ENCODE peak calls at places on chromosomes 12 and 14, in ten cellular contexts. F, D, Y, G, L, I, U, V, Z and W are unnamed samples.

GRCh38 chr12:2475984-2476383 is 318.8 kb upstream of the FKBP4 start:
- DNase-seq in F (no peak), D (no peak), Y (no peak), G (no peak), L (no peak), I (no peak), U (no peak), V (no peak), Z (no peak), W (no peak)

GRCh38 chr14:94334837-94335236 is 11.7 kb upstream of the SERPINA6 start:
- DNase-seq in F (no peak), D (no peak), Y (no peak), G (no peak), L (no peak), I (no peak), U (no peak), V (no peak), Z (no peak), W (no peak)

GRCh38 chr12:32545413-32545970 is 133.6 kb upstream of the DNM1L start:
- DNase-seq in F (no peak), D (no peak), Y (no peak), G (no peak), L (no peak), I (no peak), U (no peak), V (no peak), Z (no peak), W (no peak)

GRCh38 chr14:51069065-51069464 is 25.8 kb downstream of the TRIM9 start:
- DNase-seq in F (no peak), D (no peak), Y (no peak), G (no peak), L (no peak), I (no peak), U (no peak), V (no peak), Z (no peak), W (no peak)

GRCh38 chr14:37466623-37467088 is 128.4 kb downstream of the FOXA1 start:
- DNase-seq in F (no peak), D (no peak), Y (no peak), G (peak), L (no peak), I (no peak), U (no peak), V (peak), Z (no peak), W (no peak)

GRCh38 chr12:39095636-39096330 is 190.4 kb upstream of the CPNE8 start:
- DNase-seq in F (no peak), D (no peak), Y (no peak), G (no peak), L (no peak), I (no peak), U (no peak), V (no peak), Z (no peak), W (no peak)

GRCh38 chr12:97308576-97309198 is 153.9 kb upstream of the RMST start:
- DNase-seq in F (no peak), D (no peak), Y (peak), G (no peak), L (no peak), I (no peak), U (no peak), V (no peak), Z (no peak), W (peak)

GRCh38 chr14:102822311-102822863 is 45.1 kb downstream of the TRAF3 start:
- DNase-seq in F (no peak), D (no peak), Y (no peak), G (no peak), L (no peak), I (no peak), U (no peak), V (no peak), Z (no peak), W (no peak)

GRCh38 chr12:105462841-105463240 is 132.3 kb downstream of the C12orf75 start:
- DNase-seq in F (no peak), D (no peak), Y (no peak), G (no peak), L (no peak), I (no peak), U (no peak), V (no peak), Z (no peak), W (no peak)

GRCh38 chr14:66432334-66432733 is 53.8 kb upstream of the CCDC196 start:
- DNase-seq in F (no peak), D (no peak), Y (no peak), G (no peak), L (no peak), I (no peak), U (no peak), V (no peak), Z (no peak), W (no peak)

GRCh38 chr12:61538951-61539350 is 721.3 kb upstream of the USP15 start:
- DNase-seq in F (peak), D (no peak), Y (no peak), G (no peak), L (no peak), I (no peak), U (no peak), V (no peak), Z (no peak), W (no peak)

GRCh38 chr14:63287661-63288483 is 30.9 kb downstream of the GPHB5 start:
- DNase-seq in F (no peak), D (no peak), Y (no peak), G (no peak), L (no peak), I (no peak), U (no peak), V (no peak), Z (no peak), W (no peak)

GRCh38 chr12:80935076-80935475 is 2.7 kb downstream of the LIN7A start:
- DNase-seq in F (no peak), D (no peak), Y (no peak), G (no peak), L (no peak), I (no peak), U (no peak), V (no peak), Z (no peak), W (no peak)

GRCh38 chr12:49296836-49297694 is 2.1 kb downstream of the PRPH start:
- DNase-seq in F (peak), D (peak), Y (peak), G (peak), L (no peak), I (no peak), U (no peak), V (no peak), Z (no peak), W (no peak)

GRCh38 chr14:89540830-89541470 is 123.9 kb upstream of the FOXN3 start:
- DNase-seq in F (no peak), D (no peak), Y (no peak), G (no peak), L (no peak), I (no peak), U (no peak), V (no peak), Z (no peak), W (no peak)

GRCh38 chr14:38107216-38107631 is 100.5 kb upstream of the SSTR1 start:
- DNase-seq in F (no peak), D (no peak), Y (no peak), G (no peak), L (no peak), I (no peak), U (no peak), V (no peak), Z (no peak), W (no peak)

GRCh38 chr14:90705052-90705392 is 111.2 kb downstream of the TTC7B start:
- DNase-seq in F (no peak), D (no peak), Y (no peak), G (no peak), L (no peak), I (no peak), U (no peak), V (no peak), Z (no peak), W (no peak)

GRCh38 chr14:43116341-43116740 is 1390.7 kb downstream of the FSCB start:
- DNase-seq in F (no peak), D (no peak), Y (no peak), G (no peak), L (no peak), I (no peak), U (no peak), V (no peak), Z (no peak), W (no peak)

GRCh38 chr12:105319691-105320209 is 10.7 kb upstream of the C12orf75 start:
- DNase-seq in F (no peak), D (no peak), Y (no peak), G (no peak), L (no peak), I (no peak), U (no peak), V (no peak), Z (no peak), W (peak)

GRCh38 chr14:77041837-77042557 is 13.5 kb upstream of the IRF2BPL start:
- DNase-seq in F (peak), D (no peak), Y (peak), G (peak), L (peak), I (no peak), U (no peak), V (peak), Z (peak), W (peak)

GRCh38 chr12:47987411-47988072 is 16.7 kb downstream of the COL2A1 start:
- DNase-seq in F (no peak), D (peak), Y (no peak), G (no peak), L (no peak), I (no peak), U (no peak), V (no peak), Z (no peak), W (no peak)

GRCh38 chr14:31435276-31435675 is 14.9 kb upstream of the HEATR5A start:
- DNase-seq in F (no peak), D (no peak), Y (no peak), G (no peak), L (no peak), I (no peak), U (no peak), V (no peak), Z (no peak), W (no peak)

GRCh38 chr14:103033744-103034143 is 23.6 kb downstream of the CDC42BPB start:
- DNase-seq in F (no peak), D (peak), Y (no peak), G (no peak), L (no peak), I (no peak), U (no peak), V (no peak), Z (peak), W (no peak)

GRCh38 chr12:111193511-111193910 is 175.4 kb downstream of the PHETA1 start:
- DNase-seq in F (no peak), D (no peak), Y (no peak), G (no peak), L (no peak), I (no peak), U (no peak), V (no peak), Z (no peak), W (no peak)

GRCh38 chr14:67764496-67764895 is 51.9 kb downstream of the ZFYVE26 start:
- DNase-seq in F (no peak), D (no peak), Y (no peak), G (no peak), L (no peak), I (no peak), U (no peak), V (no peak), Z (no peak), W (no peak)

GRCh38 chr12:1523046-1523445 is 71.3 kb downstream of the FBXL14 start:
- DNase-seq in F (no peak), D (no peak), Y (no peak), G (no peak), L (no peak), I (no peak), U (no peak), V (no peak), Z (no peak), W (no peak)

GRCh38 chr12:122421815-122422737 is at the start of gene CLIP1:
- DNase-seq in F (peak), D (peak), Y (peak), G (peak), L (peak), I (peak), U (no peak), V (peak), Z (peak), W (peak)

GRCh38 chr12:68350753-68351152 is 18.6 kb upstream of the MDM1 start:
- DNase-seq in F (no peak), D (no peak), Y (no peak), G (no peak), L (no peak), I (no peak), U (no peak), V (no peak), Z (no peak), W (no peak)

DNA sequence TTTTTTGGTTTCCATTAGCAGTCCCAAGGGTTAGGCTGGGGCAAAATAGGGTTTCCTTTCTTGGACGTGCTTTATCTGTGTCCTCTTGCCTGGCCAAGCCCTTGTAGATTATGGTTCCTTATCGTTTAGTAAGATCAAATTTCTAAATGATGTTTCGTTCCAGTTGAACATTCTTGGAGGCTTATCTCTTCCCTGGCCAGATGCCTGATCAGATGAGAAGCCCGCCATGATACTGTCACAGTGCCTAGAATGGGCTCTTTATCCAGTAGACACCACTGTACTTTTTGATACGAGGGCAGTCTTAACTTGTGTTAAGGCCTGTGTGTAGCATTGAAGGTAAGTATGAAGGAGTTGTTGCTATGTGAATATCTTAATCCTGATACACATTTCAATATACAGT is 76.1 kb upstream of the TMEM263 start:
- DNase-seq in F (no peak), D (no peak), Y (peak), G (no peak), L (no peak), I (no peak), U (no peak), V (no peak), Z (no peak), W (peak)
- TF ChIP-seq POLR2A in F (no peak), D (no peak), Y (no peak), G (no peak), L (no peak), I (no peak), U (no peak), V (no peak), Z (no peak), W (no peak)

GRCh38 chr14:24366375-24366663 is 1.7 kb upstream of the NFATC4 start:
- DNase-seq in F (no peak), D (no peak), Y (no peak), G (no peak), L (no peak), I (no peak), U (no peak), V (no peak), Z (no peak), W (no peak)
- TF ChIP-seq POLR2A in F (no peak), D (no peak), Y (no peak), G (no peak), L (no peak), I (no peak), U (no peak), V (no peak), Z (no peak), W (no peak)

GRCh38 chr12:120725659-120726509 is at the start of gene ACADS:
- DNase-seq in F (peak), D (peak), Y (peak), G (peak), L (peak), I (peak), U (peak), V (peak), Z (peak), W (peak)
- TF ChIP-seq POLR2A in F (no peak), D (peak), Y (peak), G (peak), L (peak), I (peak), U (no peak), V (peak), Z (peak), W (peak)

GRCh38 chr12:27237790-27238771 is 6.0 kb upstream of the STK38L start:
- DNase-seq in F (no peak), D (no peak), Y (no peak), G (no peak), L (no peak), I (no peak), U (no peak), V (no peak), Z (no peak), W (peak)
- TF ChIP-seq POLR2A in F (no peak), D (no peak), Y (no peak), G (no peak), L (no peak), I (no peak), U (no peak), V (no peak), Z (no peak), W (no peak)

DNA sequence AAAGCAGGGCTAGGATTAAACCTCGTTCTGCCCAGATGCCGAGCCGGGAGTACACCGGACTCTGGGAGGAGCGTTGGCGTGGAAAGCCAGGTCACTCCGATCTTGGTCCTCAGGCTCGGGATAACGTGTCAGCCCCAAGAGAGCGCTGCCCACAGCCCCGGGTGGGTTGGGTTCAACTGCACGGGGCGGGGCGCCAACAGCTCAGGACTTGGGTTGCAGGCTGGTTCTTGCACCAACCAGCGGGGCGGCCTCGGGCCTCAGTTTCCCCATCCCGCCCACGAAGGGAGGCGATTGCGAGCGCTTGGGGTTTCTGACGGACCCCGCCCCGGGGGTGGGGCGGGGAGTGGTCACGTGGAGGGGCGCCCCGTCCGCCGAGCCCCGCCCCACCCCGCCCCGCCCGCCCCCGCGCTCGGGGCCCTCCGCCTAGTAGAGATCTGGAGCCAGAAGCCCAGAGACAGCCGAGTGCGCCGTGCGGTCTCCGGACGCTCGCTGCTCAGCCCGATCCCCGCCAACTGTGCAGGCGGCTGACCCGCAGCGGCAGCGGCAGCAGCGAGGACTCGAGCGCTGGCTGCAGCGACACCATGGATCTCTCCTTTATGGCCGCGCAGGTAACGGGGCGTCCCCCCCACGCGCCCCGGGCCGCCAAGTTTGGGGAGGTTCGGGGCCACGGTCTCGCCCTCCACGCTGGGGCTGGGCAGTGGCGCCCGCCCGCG is at the start of gene C14orf132:
- DNase-seq in F (peak), D (peak), Y (peak), G (peak), L (peak), I (peak), U (no peak), V (peak), Z (peak), W (peak)
- TF ChIP-seq POLR2A in F (no peak), D (no peak), Y (peak), G (peak), L (no peak), I (no peak), U (no peak), V (peak), Z (peak), W (no peak)

GRCh38 chr12:124938066-124938465 is 23.6 kb upstream of the UBC start:
- DNase-seq in F (no peak), D (no peak), Y (no peak), G (no peak), L (no peak), I (no peak), U (no peak), V (no peak), Z (no peak), W (no peak)

GRCh38 chr12:124940143-124940392 is 25.6 kb upstream of the UBC start:
- DNase-seq in F (no peak), D (no peak), Y (no peak), G (no peak), L (no peak), I (no peak), U (no peak), V (no peak), Z (no peak), W (no peak)

GRCh38 chr12:124939428-124940142 is 25.1 kb upstream of the UBC start:
- DNase-seq in F (peak), D (peak), Y (peak), G (peak), L (peak), I (peak), U (no peak), V (peak), Z (peak), W (no peak)

GRCh38 chr12:124940393-124941169 is 26.1 kb upstream of the UBC start:
- DNase-seq in F (peak), D (peak), Y (peak), G (peak), L (peak), I (peak), U (no peak), V (peak), Z (peak), W (no peak)

GRCh38 chr12:124938606-124939427 is 24.4 kb upstream of the UBC start:
- DNase-seq in F (peak), D (no peak), Y (peak), G (peak), L (peak), I (peak), U (no peak), V (peak), Z (peak), W (no peak)
- TF ChIP-seq POLR2A in F (no peak), D (no peak), Y (no peak), G (no peak), L (peak), I (no peak), U (no peak), V (no peak), Z (peak), W (peak)